ENCODE peak calls at places on chromosomes 4 and X, in nine cellular contexts. One of them, this sample, is unnamed.
A peak's percentile ranks its signal among the peaks of the same experiment; 100 is the strongest.

GRCh38 chr4:552059-552458 is 24.0 kb downstream of the TMEM271 start:
- DNase-seq in hepatocyte: no peak
- DNase-seq in sigmoid colon: no peak
- DNase-seq in lower lobe of right lung: no peak
- DNase-seq in right cardiac atrium: no peak
- DNase-seq in GM23248: no peak
- DNase-seq in suprapubic skin: no peak
- DNase-seq in astrocyte: no peak
- DNase-seq in MM.1S: no peak
- DNase-seq in this sample: no peak

GRCh38 chr4:79294064-79294463 is 31.8 kb downstream of the NAA11 start:
- DNase-seq in hepatocyte: no peak
- DNase-seq in sigmoid colon: no peak
- DNase-seq in lower lobe of right lung: no peak
- DNase-seq in right cardiac atrium: no peak
- DNase-seq in GM23248: peak; percentile 20
- DNase-seq in suprapubic skin: no peak
- DNase-seq in astrocyte: peak; percentile 1
- DNase-seq in MM.1S: no peak
- DNase-seq in this sample: no peak

GRCh38 chr4:125464146-125464545 is 149.4 kb downstream of the FAT4 start:
- DNase-seq in hepatocyte: no peak
- DNase-seq in sigmoid colon: no peak
- DNase-seq in lower lobe of right lung: no peak
- DNase-seq in right cardiac atrium: no peak
- DNase-seq in GM23248: peak; percentile 53
- DNase-seq in suprapubic skin: no peak
- DNase-seq in astrocyte: no peak
- DNase-seq in MM.1S: no peak
- DNase-seq in this sample: no peak

GRCh38 chrX:13008189-13008533 is 33.3 kb downstream of the TMSB4X start:
- DNase-seq in hepatocyte: no peak
- DNase-seq in sigmoid colon: no peak
- DNase-seq in lower lobe of right lung: no peak
- DNase-seq in right cardiac atrium: no peak
- DNase-seq in GM23248: no peak
- DNase-seq in suprapubic skin: no peak
- DNase-seq in astrocyte: no peak
- DNase-seq in MM.1S: no peak
- DNase-seq in this sample: no peak

GRCh38 chr4:105758958-105759357 is 50.4 kb downstream of the GSTCD start:
- DNase-seq in hepatocyte: no peak
- DNase-seq in sigmoid colon: no peak
- DNase-seq in lower lobe of right lung: no peak
- DNase-seq in right cardiac atrium: no peak
- DNase-seq in GM23248: no peak
- DNase-seq in suprapubic skin: no peak
- DNase-seq in astrocyte: no peak
- DNase-seq in MM.1S: no peak
- DNase-seq in this sample: no peak

GRCh38 chrX:130393451-130394074 is 8.1 kb upstream of the GPR119 start:
- DNase-seq in hepatocyte: peak; percentile 62
- DNase-seq in sigmoid colon: no peak
- DNase-seq in lower lobe of right lung: no peak
- DNase-seq in right cardiac atrium: peak; percentile 57
- DNase-seq in GM23248: peak; percentile 67
- DNase-seq in suprapubic skin: no peak
- DNase-seq in astrocyte: peak; percentile 15
- DNase-seq in MM.1S: peak; percentile 29
- DNase-seq in this sample: no peak

GRCh38 chr4:67687639-67688038 is 13.3 kb downstream of the UBA6 start:
- DNase-seq in hepatocyte: no peak
- DNase-seq in sigmoid colon: no peak
- DNase-seq in lower lobe of right lung: no peak
- DNase-seq in right cardiac atrium: no peak
- DNase-seq in GM23248: peak; percentile 74
- DNase-seq in suprapubic skin: no peak
- DNase-seq in astrocyte: no peak
- DNase-seq in MM.1S: no peak
- DNase-seq in this sample: no peak

GRCh38 chr4:113908829-113909228 is 70.6 kb downstream of the ARSJ start:
- DNase-seq in hepatocyte: no peak
- DNase-seq in sigmoid colon: no peak
- DNase-seq in lower lobe of right lung: no peak
- DNase-seq in right cardiac atrium: no peak
- DNase-seq in GM23248: peak; percentile 13
- DNase-seq in suprapubic skin: no peak
- DNase-seq in astrocyte: no peak
- DNase-seq in MM.1S: no peak
- DNase-seq in this sample: no peak

GRCh38 chr4:87188932-87189331 is 31.5 kb downstream of the KLHL8 start:
- DNase-seq in hepatocyte: no peak
- DNase-seq in sigmoid colon: no peak
- DNase-seq in lower lobe of right lung: no peak
- DNase-seq in right cardiac atrium: no peak
- DNase-seq in GM23248: no peak
- DNase-seq in suprapubic skin: no peak
- DNase-seq in astrocyte: no peak
- DNase-seq in MM.1S: no peak
- DNase-seq in this sample: no peak

GRCh38 chr4:16530688-16531635 is 304.7 kb upstream of the TAPT1 start:
- DNase-seq in hepatocyte: no peak
- DNase-seq in sigmoid colon: no peak
- DNase-seq in lower lobe of right lung: no peak
- DNase-seq in right cardiac atrium: no peak
- DNase-seq in GM23248: peak; percentile 67
- DNase-seq in suprapubic skin: no peak
- DNase-seq in astrocyte: peak; percentile 81
- DNase-seq in MM.1S: no peak
- DNase-seq in this sample: no peak

GRCh38 chrX:22748093-22748999 is 251.4 kb upstream of the DDX53 start:
- DNase-seq in hepatocyte: peak; percentile 72
- DNase-seq in sigmoid colon: no peak
- DNase-seq in lower lobe of right lung: no peak
- DNase-seq in right cardiac atrium: peak; percentile 37
- DNase-seq in GM23248: peak; percentile 55
- DNase-seq in suprapubic skin: no peak
- DNase-seq in astrocyte: peak; percentile 8
- DNase-seq in MM.1S: peak; percentile 37
- DNase-seq in this sample: no peak

GRCh38 chr4:83109480-83110221 is 4.9 kb downstream of the PLAC8 start:
- DNase-seq in hepatocyte: peak; percentile 71
- DNase-seq in sigmoid colon: peak; percentile 68
- DNase-seq in lower lobe of right lung: peak; percentile 66
- DNase-seq in right cardiac atrium: peak; percentile 73
- DNase-seq in GM23248: peak; percentile 66
- DNase-seq in suprapubic skin: no peak
- DNase-seq in astrocyte: no peak
- DNase-seq in MM.1S: peak; percentile 45
- DNase-seq in this sample: no peak

GRCh38 chr4:176726803-176727202 is 65.9 kb downstream of the VEGFC start:
- DNase-seq in hepatocyte: peak; percentile 8
- DNase-seq in sigmoid colon: no peak
- DNase-seq in lower lobe of right lung: no peak
- DNase-seq in right cardiac atrium: no peak
- DNase-seq in GM23248: no peak
- DNase-seq in suprapubic skin: no peak
- DNase-seq in astrocyte: peak; percentile 37
- DNase-seq in MM.1S: peak; percentile 13
- DNase-seq in this sample: no peak

GRCh38 chr4:41483771-41484170 is 54.2 kb upstream of the LIMCH1 start:
- DNase-seq in hepatocyte: no peak
- DNase-seq in sigmoid colon: no peak
- DNase-seq in lower lobe of right lung: no peak
- DNase-seq in right cardiac atrium: no peak
- DNase-seq in GM23248: no peak
- DNase-seq in suprapubic skin: no peak
- DNase-seq in astrocyte: no peak
- DNase-seq in MM.1S: no peak
- DNase-seq in this sample: no peak

DNA sequence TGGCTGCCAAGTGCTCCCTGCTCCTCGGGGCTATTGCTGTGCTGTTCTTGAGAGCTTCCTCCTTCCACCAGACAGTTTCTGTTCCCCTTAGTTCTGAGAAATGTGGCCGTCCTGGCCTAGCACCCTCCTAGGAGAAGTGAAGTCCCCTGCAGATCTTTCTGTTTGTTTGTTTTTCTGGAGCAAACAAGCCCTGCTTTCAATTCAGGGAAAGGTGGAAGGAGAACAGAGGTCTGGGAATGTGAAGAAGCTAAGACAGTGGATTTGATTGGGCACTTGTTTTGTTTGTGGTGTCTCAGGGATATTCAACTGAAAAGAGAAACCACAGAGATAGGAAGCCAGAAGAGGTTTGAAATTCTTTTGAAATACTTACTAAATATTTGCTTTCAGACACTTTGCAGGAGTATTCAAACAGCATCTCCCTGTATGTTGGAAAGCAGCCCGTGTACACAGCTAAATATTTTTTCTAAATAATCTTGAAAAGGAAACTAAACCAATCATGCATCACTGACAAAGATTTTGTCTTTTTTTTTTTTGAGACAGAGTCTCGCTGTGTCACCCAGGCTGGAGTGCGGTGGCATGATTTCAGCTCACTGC is 36.5 kb upstream of the PPM1K start:
- DNase-seq in hepatocyte: no peak
- DNase-seq in sigmoid colon: no peak
- DNase-seq in lower lobe of right lung: peak; percentile 51
- DNase-seq in right cardiac atrium: peak; percentile 44
- DNase-seq in GM23248: peak; percentile 3
- DNase-seq in suprapubic skin: no peak
- DNase-seq in astrocyte: peak; percentile 58
- DNase-seq in MM.1S: peak; percentile 70
- DNase-seq in this sample: no peak
- H3K4me3 ChIP-seq in hepatocyte: no peak overlapping the region
- H3K4me3 ChIP-seq in sigmoid colon: no peak overlapping the region
- H3K4me3 ChIP-seq in lower lobe of right lung: no peak overlapping the region
- H3K4me3 ChIP-seq in right cardiac atrium: no peak overlapping the region
- H3K4me3 ChIP-seq in GM23248: no peak overlapping the region
- H3K4me3 ChIP-seq in suprapubic skin: peak overlapping the region; percentile 10
- H3K4me3 ChIP-seq in astrocyte: no peak overlapping the region
- H3K4me3 ChIP-seq in MM.1S: peak overlapping the region; percentile 60
- H3K4me3 ChIP-seq in this sample: peak overlapping the region; percentile 26

GRCh38 chrX:151738751-151739150 is 4.2 kb downstream of the CNGA2 start:
- DNase-seq in hepatocyte: no peak
- DNase-seq in sigmoid colon: peak; percentile 44
- DNase-seq in lower lobe of right lung: no peak
- DNase-seq in right cardiac atrium: no peak
- DNase-seq in GM23248: no peak
- DNase-seq in suprapubic skin: no peak
- DNase-seq in astrocyte: no peak
- DNase-seq in MM.1S: no peak
- DNase-seq in this sample: no peak

GRCh38 chrX:151737494-151737893 is 2.9 kb downstream of the CNGA2 start:
- DNase-seq in hepatocyte: no peak
- DNase-seq in sigmoid colon: peak; percentile 1
- DNase-seq in lower lobe of right lung: no peak
- DNase-seq in right cardiac atrium: no peak
- DNase-seq in GM23248: no peak
- DNase-seq in suprapubic skin: no peak
- DNase-seq in astrocyte: no peak
- DNase-seq in MM.1S: no peak
- DNase-seq in this sample: no peak

GRCh38 chrX:151736685-151737084 is 2.1 kb downstream of the CNGA2 start:
- DNase-seq in hepatocyte: no peak
- DNase-seq in sigmoid colon: peak; percentile 30
- DNase-seq in lower lobe of right lung: no peak
- DNase-seq in right cardiac atrium: no peak
- DNase-seq in GM23248: no peak
- DNase-seq in suprapubic skin: no peak
- DNase-seq in astrocyte: no peak
- DNase-seq in MM.1S: no peak
- DNase-seq in this sample: no peak

GRCh38 chrX:151734446-151734845 is at the start of gene CNGA2:
- DNase-seq in hepatocyte: no peak
- DNase-seq in sigmoid colon: no peak
- DNase-seq in lower lobe of right lung: no peak
- DNase-seq in right cardiac atrium: no peak
- DNase-seq in GM23248: no peak
- DNase-seq in suprapubic skin: no peak
- DNase-seq in astrocyte: no peak
- DNase-seq in MM.1S: no peak
- DNase-seq in this sample: no peak

DNA sequence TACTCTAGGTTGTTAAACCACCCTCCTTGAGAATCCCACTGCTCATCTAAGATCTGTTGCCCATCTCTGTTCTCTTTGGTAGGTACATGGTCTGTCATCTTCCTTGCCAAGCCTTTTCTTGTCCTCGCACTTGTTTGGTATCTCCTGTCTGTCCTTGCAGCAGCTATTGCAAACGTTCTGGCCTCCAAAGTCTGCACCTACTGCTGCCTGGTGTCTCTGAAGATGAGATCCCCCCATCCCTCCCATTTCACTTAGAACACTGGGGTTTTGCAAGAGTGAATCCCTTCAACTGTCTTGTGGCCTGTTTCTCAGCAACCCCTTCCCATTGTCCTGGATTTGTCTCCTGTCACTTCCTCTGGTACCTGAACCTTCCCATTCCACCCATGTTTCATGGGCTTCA is 673 bp downstream of the CNGA2 start:
- DNase-seq in hepatocyte: no peak
- DNase-seq in sigmoid colon: peak; percentile 3
- DNase-seq in lower lobe of right lung: no peak
- DNase-seq in right cardiac atrium: no peak
- DNase-seq in GM23248: no peak
- DNase-seq in suprapubic skin: no peak
- DNase-seq in astrocyte: no peak
- DNase-seq in MM.1S: no peak
- DNase-seq in this sample: no peak
- H3K9me3 ChIP-seq in hepatocyte: no peaks in the 10 kb centered on the region
- H3K9me3 ChIP-seq in sigmoid colon: no peaks in the 10 kb centered on the region
- H3K9me3 ChIP-seq in lower lobe of right lung: no peaks in the 10 kb centered on the region
- H3K9me3 ChIP-seq in right cardiac atrium: no peaks in the 10 kb centered on the region
- H3K9me3 ChIP-seq in GM23248: no peaks in the 10 kb centered on the region
- H3K9me3 ChIP-seq in suprapubic skin: no peaks in the 10 kb centered on the region
- H3K9me3 ChIP-seq in astrocyte: no peaks in the 10 kb centered on the region
- H3K9me3 ChIP-seq in MM.1S: no peaks in the 10 kb centered on the region
- H3K9me3 ChIP-seq in this sample: no peaks in the 10 kb centered on the region

DNA sequence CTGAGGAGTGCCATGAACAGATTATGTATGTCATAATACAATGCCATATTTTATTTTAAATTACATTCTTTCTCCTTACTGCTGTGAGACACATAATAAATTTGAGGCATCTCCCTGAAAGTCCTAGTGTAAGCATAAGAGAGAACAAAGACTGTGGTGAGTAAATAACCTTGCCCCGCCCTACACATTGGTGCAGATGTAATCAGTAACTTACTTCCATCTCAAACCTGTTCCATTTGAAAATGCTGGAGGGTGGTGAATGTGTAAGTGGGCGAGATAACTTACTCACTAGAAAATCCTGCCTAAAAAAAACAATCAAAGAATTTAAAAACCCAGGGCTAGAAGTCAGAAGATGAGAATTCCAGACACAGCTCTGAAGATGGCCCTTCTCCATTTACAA is 338.0 kb upstream of the SLIT2 start:
- DNase-seq in hepatocyte: no peak
- DNase-seq in sigmoid colon: no peak
- DNase-seq in lower lobe of right lung: no peak
- DNase-seq in right cardiac atrium: no peak
- DNase-seq in GM23248: no peak
- DNase-seq in suprapubic skin: no peak
- DNase-seq in astrocyte: peak; percentile 14
- DNase-seq in MM.1S: no peak
- DNase-seq in this sample: no peak
- H3K4me3 ChIP-seq in hepatocyte: no peak overlapping the region
- H3K4me3 ChIP-seq in sigmoid colon: no peak overlapping the region
- H3K4me3 ChIP-seq in lower lobe of right lung: no peak overlapping the region
- H3K4me3 ChIP-seq in right cardiac atrium: no peak overlapping the region
- H3K4me3 ChIP-seq in GM23248: no peak overlapping the region
- H3K4me3 ChIP-seq in suprapubic skin: no peak overlapping the region
- H3K4me3 ChIP-seq in astrocyte: no peak overlapping the region
- H3K4me3 ChIP-seq in MM.1S: no peak overlapping the region
- H3K4me3 ChIP-seq in this sample: no peak overlapping the region

GRCh38 chr4:18850763-18851331 is 829.3 kb upstream of the LCORL start:
- DNase-seq in hepatocyte: no peak
- DNase-seq in sigmoid colon: no peak
- DNase-seq in lower lobe of right lung: no peak
- DNase-seq in right cardiac atrium: no peak
- DNase-seq in GM23248: no peak
- DNase-seq in suprapubic skin: no peak
- DNase-seq in astrocyte: no peak
- DNase-seq in MM.1S: peak; percentile 50
- DNase-seq in this sample: no peak
- H3K9me3 ChIP-seq in hepatocyte: no peaks in the 10 kb centered on the region
- H3K9me3 ChIP-seq in sigmoid colon: no peaks in the 10 kb centered on the region
- H3K9me3 ChIP-seq in lower lobe of right lung: no peaks in the 10 kb centered on the region
- H3K9me3 ChIP-seq in right cardiac atrium: no peaks in the 10 kb centered on the region
- H3K9me3 ChIP-seq in GM23248: no peaks in the 10 kb centered on the region
- H3K9me3 ChIP-seq in suprapubic skin: no peaks in the 10 kb centered on the region
- H3K9me3 ChIP-seq in astrocyte: no peaks in the 10 kb centered on the region
- H3K9me3 ChIP-seq in MM.1S: no peaks in the 10 kb centered on the region
- H3K9me3 ChIP-seq in this sample: no peaks in the 10 kb centered on the region